ENCODE peak calls at places on chromosomes 16 and 17, in nine cellular contexts. One of them, this sample, is unnamed.

GRCh38 chr17:73118139-73118538 is 25.7 kb upstream of the SLC39A11 start:
- DNase-seq in thyroid gland: peak
- DNase-seq in cardiac muscle cell: no peak
- DNase-seq in transverse colon: no peak
- DNase-seq in right atrium auricular region: no peak
- DNase-seq in CD4-positive, alpha-beta T cell: no peak
- DNase-seq in PC-9: no peak
- DNase-seq in IMR-90: no peak
- DNase-seq in esophagus squamous epithelium: no peak
- DNase-seq in this sample: no peak

GRCh38 chr16:21263640-21264211 is 14.4 kb downstream of the CRYM start:
- DNase-seq in thyroid gland: no peak
- DNase-seq in cardiac muscle cell: peak
- DNase-seq in transverse colon: peak
- DNase-seq in right atrium auricular region: no peak
- DNase-seq in CD4-positive, alpha-beta T cell: no peak
- DNase-seq in PC-9: no peak
- DNase-seq in IMR-90: peak
- DNase-seq in esophagus squamous epithelium: no peak
- DNase-seq in this sample: no peak

GRCh38 chr16:81697321-81697885 is 81.7 kb upstream of the PLCG2 start:
- DNase-seq in thyroid gland: peak
- DNase-seq in cardiac muscle cell: peak
- DNase-seq in transverse colon: peak
- DNase-seq in right atrium auricular region: no peak
- DNase-seq in CD4-positive, alpha-beta T cell: no peak
- DNase-seq in PC-9: peak
- DNase-seq in IMR-90: peak
- DNase-seq in esophagus squamous epithelium: no peak
- DNase-seq in this sample: peak

GRCh38 chr16:55502801-55503366 is 6.0 kb upstream of the LPCAT2 start:
- DNase-seq in thyroid gland: peak
- DNase-seq in cardiac muscle cell: peak
- DNase-seq in transverse colon: peak
- DNase-seq in right atrium auricular region: peak
- DNase-seq in CD4-positive, alpha-beta T cell: no peak
- DNase-seq in PC-9: peak
- DNase-seq in IMR-90: peak
- DNase-seq in esophagus squamous epithelium: no peak
- DNase-seq in this sample: peak

GRCh38 chr16:20303012-20303411 is 24.3 kb downstream of the GP2 start:
- DNase-seq in thyroid gland: no peak
- DNase-seq in cardiac muscle cell: no peak
- DNase-seq in transverse colon: no peak
- DNase-seq in right atrium auricular region: no peak
- DNase-seq in CD4-positive, alpha-beta T cell: no peak
- DNase-seq in PC-9: no peak
- DNase-seq in IMR-90: no peak
- DNase-seq in esophagus squamous epithelium: no peak
- DNase-seq in this sample: no peak

GRCh38 chr16:83898463-83899271 is at the start of gene MLYCD:
- DNase-seq in thyroid gland: peak
- DNase-seq in cardiac muscle cell: peak
- DNase-seq in transverse colon: peak
- DNase-seq in right atrium auricular region: peak
- DNase-seq in CD4-positive, alpha-beta T cell: peak
- DNase-seq in PC-9: peak
- DNase-seq in IMR-90: peak
- DNase-seq in esophagus squamous epithelium: no peak
- DNase-seq in this sample: peak

GRCh38 chr17:58507123-58507634 is 7.3 kb downstream of the MTMR4 start:
- DNase-seq in thyroid gland: no peak
- DNase-seq in cardiac muscle cell: peak
- DNase-seq in transverse colon: no peak
- DNase-seq in right atrium auricular region: no peak
- DNase-seq in CD4-positive, alpha-beta T cell: no peak
- DNase-seq in PC-9: peak
- DNase-seq in IMR-90: no peak
- DNase-seq in esophagus squamous epithelium: no peak
- DNase-seq in this sample: peak

GRCh38 chr17:46894476-46895151 is 28.3 kb upstream of the GOSR2 start:
- DNase-seq in thyroid gland: no peak
- DNase-seq in cardiac muscle cell: peak
- DNase-seq in transverse colon: no peak
- DNase-seq in right atrium auricular region: no peak
- DNase-seq in CD4-positive, alpha-beta T cell: no peak
- DNase-seq in PC-9: no peak
- DNase-seq in IMR-90: no peak
- DNase-seq in esophagus squamous epithelium: no peak
- DNase-seq in this sample: no peak

GRCh38 chr16:1536601-1537000 is 3.1 kb downstream of the TMEM204 start:
- DNase-seq in thyroid gland: no peak
- DNase-seq in cardiac muscle cell: no peak
- DNase-seq in transverse colon: no peak
- DNase-seq in right atrium auricular region: no peak
- DNase-seq in CD4-positive, alpha-beta T cell: no peak
- DNase-seq in PC-9: no peak
- DNase-seq in IMR-90: no peak
- DNase-seq in esophagus squamous epithelium: no peak
- DNase-seq in this sample: no peak

GRCh38 chr16:4217246-4218131 is 24.4 kb downstream of the SRL start:
- DNase-seq in thyroid gland: peak
- DNase-seq in cardiac muscle cell: peak
- DNase-seq in transverse colon: peak
- DNase-seq in right atrium auricular region: peak
- DNase-seq in CD4-positive, alpha-beta T cell: no peak
- DNase-seq in PC-9: peak
- DNase-seq in IMR-90: peak
- DNase-seq in esophagus squamous epithelium: no peak
- DNase-seq in this sample: no peak

GRCh38 chr16:85083051-85083639 is 29.1 kb downstream of the CIBAR2 start:
- DNase-seq in thyroid gland: no peak
- DNase-seq in cardiac muscle cell: no peak
- DNase-seq in transverse colon: no peak
- DNase-seq in right atrium auricular region: no peak
- DNase-seq in CD4-positive, alpha-beta T cell: no peak
- DNase-seq in PC-9: no peak
- DNase-seq in IMR-90: peak
- DNase-seq in esophagus squamous epithelium: no peak
- DNase-seq in this sample: no peak

GRCh38 chr17:35432176-35433074 is at the start of gene SLFN12:
- DNase-seq in thyroid gland: peak
- DNase-seq in cardiac muscle cell: peak
- DNase-seq in transverse colon: peak
- DNase-seq in right atrium auricular region: peak
- DNase-seq in CD4-positive, alpha-beta T cell: peak
- DNase-seq in PC-9: peak
- DNase-seq in IMR-90: peak
- DNase-seq in esophagus squamous epithelium: no peak
- DNase-seq in this sample: peak

GRCh38 chr17:17988427-17988945 is 15.8 kb downstream of the DRC3 start:
- DNase-seq in thyroid gland: no peak
- DNase-seq in cardiac muscle cell: no peak
- DNase-seq in transverse colon: no peak
- DNase-seq in right atrium auricular region: no peak
- DNase-seq in CD4-positive, alpha-beta T cell: no peak
- DNase-seq in PC-9: no peak
- DNase-seq in IMR-90: no peak
- DNase-seq in esophagus squamous epithelium: no peak
- DNase-seq in this sample: no peak

GRCh38 chr17:72184805-72185204 is 64.0 kb downstream of the SOX9 start:
- DNase-seq in thyroid gland: peak
- DNase-seq in cardiac muscle cell: peak
- DNase-seq in transverse colon: no peak
- DNase-seq in right atrium auricular region: no peak
- DNase-seq in CD4-positive, alpha-beta T cell: no peak
- DNase-seq in PC-9: no peak
- DNase-seq in IMR-90: peak
- DNase-seq in esophagus squamous epithelium: no peak
- DNase-seq in this sample: no peak

GRCh38 chr17:1367351-1367745 is 32.7 kb downstream of the YWHAE start:
- DNase-seq in thyroid gland: no peak
- DNase-seq in cardiac muscle cell: peak
- DNase-seq in transverse colon: no peak
- DNase-seq in right atrium auricular region: no peak
- DNase-seq in CD4-positive, alpha-beta T cell: no peak
- DNase-seq in PC-9: no peak
- DNase-seq in IMR-90: peak
- DNase-seq in esophagus squamous epithelium: no peak
- DNase-seq in this sample: no peak

GRCh38 chr17:76567634-76568432 is 17.8 kb downstream of the ST6GALNAC2 start:
- DNase-seq in thyroid gland: peak
- DNase-seq in cardiac muscle cell: no peak
- DNase-seq in transverse colon: no peak
- DNase-seq in right atrium auricular region: no peak
- DNase-seq in CD4-positive, alpha-beta T cell: no peak
- DNase-seq in PC-9: no peak
- DNase-seq in IMR-90: no peak
- DNase-seq in esophagus squamous epithelium: no peak
- DNase-seq in this sample: no peak

GRCh38 chr16:4172070-4172469 is 55.8 kb upstream of the ADCY9 start:
- DNase-seq in thyroid gland: no peak
- DNase-seq in cardiac muscle cell: no peak
- DNase-seq in transverse colon: no peak
- DNase-seq in right atrium auricular region: no peak
- DNase-seq in CD4-positive, alpha-beta T cell: no peak
- DNase-seq in PC-9: no peak
- DNase-seq in IMR-90: peak
- DNase-seq in esophagus squamous epithelium: no peak
- DNase-seq in this sample: peak

GRCh38 chr16:54150861-54151260 is 135.7 kb downstream of the IRX3 start:
- DNase-seq in thyroid gland: no peak
- DNase-seq in cardiac muscle cell: no peak
- DNase-seq in transverse colon: no peak
- DNase-seq in right atrium auricular region: no peak
- DNase-seq in CD4-positive, alpha-beta T cell: no peak
- DNase-seq in PC-9: no peak
- DNase-seq in IMR-90: no peak
- DNase-seq in esophagus squamous epithelium: no peak
- DNase-seq in this sample: no peak

GRCh38 chr17:12422632-12423031 is 243.1 kb upstream of the MYOCD start:
- DNase-seq in thyroid gland: peak
- DNase-seq in cardiac muscle cell: no peak
- DNase-seq in transverse colon: peak
- DNase-seq in right atrium auricular region: no peak
- DNase-seq in CD4-positive, alpha-beta T cell: no peak
- DNase-seq in PC-9: no peak
- DNase-seq in IMR-90: no peak
- DNase-seq in esophagus squamous epithelium: no peak
- DNase-seq in this sample: no peak

GRCh38 chr17:2388705-2389099 is 12.2 kb downstream of the MNT start:
- DNase-seq in thyroid gland: no peak
- DNase-seq in cardiac muscle cell: no peak
- DNase-seq in transverse colon: no peak
- DNase-seq in right atrium auricular region: no peak
- DNase-seq in CD4-positive, alpha-beta T cell: no peak
- DNase-seq in PC-9: no peak
- DNase-seq in IMR-90: no peak
- DNase-seq in esophagus squamous epithelium: no peak
- DNase-seq in this sample: no peak

GRCh38 chr17:40310882-40311391 is 2.0 kb downstream of the RARA start:
- DNase-seq in thyroid gland: peak
- DNase-seq in cardiac muscle cell: no peak
- DNase-seq in transverse colon: no peak
- DNase-seq in right atrium auricular region: no peak
- DNase-seq in CD4-positive, alpha-beta T cell: no peak
- DNase-seq in PC-9: no peak
- DNase-seq in IMR-90: no peak
- DNase-seq in esophagus squamous epithelium: no peak
- DNase-seq in this sample: no peak
- H3K27ac ChIP-seq in thyroid gland: peak
- H3K27ac ChIP-seq in cardiac muscle cell: peak
- H3K27ac ChIP-seq in transverse colon: peak
- H3K27ac ChIP-seq in right atrium auricular region: peak
- H3K27ac ChIP-seq in CD4-positive, alpha-beta T cell: no peak
- H3K27ac ChIP-seq in PC-9: peak
- H3K27ac ChIP-seq in IMR-90: no peak
- H3K27ac ChIP-seq in esophagus squamous epithelium: peak
- H3K27ac ChIP-seq in this sample: no peak

DNA sequence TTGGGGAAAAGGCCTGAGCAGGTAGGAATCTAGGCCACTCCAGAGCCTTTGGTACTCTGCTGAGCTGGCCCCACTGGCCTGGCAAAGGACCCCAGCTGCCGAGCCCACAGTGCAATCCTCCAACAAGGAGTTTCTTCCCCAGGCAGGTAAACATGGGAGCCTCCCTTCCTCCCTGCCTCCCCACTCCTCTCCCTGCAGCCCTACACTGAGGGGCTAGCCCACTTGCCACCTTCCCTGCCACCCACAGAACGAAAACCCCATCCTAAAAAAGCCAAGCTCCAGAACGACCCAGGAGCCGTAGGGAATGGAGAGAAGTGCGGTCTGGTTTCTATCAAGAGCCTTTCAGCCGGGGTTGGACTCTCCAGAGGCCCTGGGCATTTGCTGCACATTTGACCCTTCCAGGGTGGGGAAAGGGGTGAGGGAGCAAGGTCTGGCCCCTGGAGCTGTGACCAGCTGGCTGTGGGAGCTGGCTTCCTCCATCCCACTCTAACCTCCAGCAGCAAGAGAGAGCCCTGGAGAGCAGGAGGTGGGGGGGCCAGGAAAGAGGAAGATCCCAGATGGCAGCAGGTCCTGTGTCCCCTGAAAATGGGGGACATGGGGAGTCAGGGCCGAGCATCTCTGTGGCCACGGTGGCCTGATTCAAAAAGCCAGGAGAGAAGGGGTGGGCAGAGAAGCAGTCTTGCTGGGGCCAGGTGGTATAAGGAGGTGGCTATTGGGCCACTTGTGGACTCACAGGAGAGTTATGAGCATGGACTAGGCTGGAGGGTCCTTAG is 1.3 kb downstream of the HID1 start:
- DNase-seq in thyroid gland: no peak
- DNase-seq in cardiac muscle cell: no peak
- DNase-seq in transverse colon: no peak
- DNase-seq in right atrium auricular region: no peak
- DNase-seq in CD4-positive, alpha-beta T cell: no peak
- DNase-seq in PC-9: no peak
- DNase-seq in IMR-90: no peak
- DNase-seq in esophagus squamous epithelium: no peak
- DNase-seq in this sample: no peak
- H3K27ac ChIP-seq in thyroid gland: peak
- H3K27ac ChIP-seq in cardiac muscle cell: peak
- H3K27ac ChIP-seq in transverse colon: peak
- H3K27ac ChIP-seq in right atrium auricular region: peak
- H3K27ac ChIP-seq in CD4-positive, alpha-beta T cell: no peak
- H3K27ac ChIP-seq in PC-9: no peak
- H3K27ac ChIP-seq in IMR-90: no peak
- H3K27ac ChIP-seq in esophagus squamous epithelium: peak
- H3K27ac ChIP-seq in this sample: no peak

GRCh38 chr16:13436641-13437423 is 483.1 kb upstream of the ERCC4 start:
- DNase-seq in thyroid gland: no peak
- DNase-seq in cardiac muscle cell: no peak
- DNase-seq in transverse colon: no peak
- DNase-seq in right atrium auricular region: no peak
- DNase-seq in CD4-positive, alpha-beta T cell: no peak
- DNase-seq in PC-9: peak
- DNase-seq in IMR-90: no peak
- DNase-seq in esophagus squamous epithelium: no peak
- DNase-seq in this sample: no peak
- H3K27ac ChIP-seq in thyroid gland: no peak
- H3K27ac ChIP-seq in cardiac muscle cell: no peak
- H3K27ac ChIP-seq in transverse colon: no peak
- H3K27ac ChIP-seq in right atrium auricular region: no peak
- H3K27ac ChIP-seq in CD4-positive, alpha-beta T cell: no peak
- H3K27ac ChIP-seq in PC-9: no peak
- H3K27ac ChIP-seq in IMR-90: no peak
- H3K27ac ChIP-seq in esophagus squamous epithelium: no peak
- H3K27ac ChIP-seq in this sample: no peak

GRCh38 chr16:67185866-67186134 is 2.0 kb upstream of the MATCAP1 start:
- DNase-seq in thyroid gland: no peak
- DNase-seq in cardiac muscle cell: no peak
- DNase-seq in transverse colon: no peak
- DNase-seq in right atrium auricular region: no peak
- DNase-seq in CD4-positive, alpha-beta T cell: no peak
- DNase-seq in PC-9: no peak
- DNase-seq in IMR-90: no peak
- DNase-seq in esophagus squamous epithelium: no peak
- DNase-seq in this sample: no peak
- H3K27ac ChIP-seq in thyroid gland: no peak
- H3K27ac ChIP-seq in cardiac muscle cell: no peak
- H3K27ac ChIP-seq in transverse colon: no peak
- H3K27ac ChIP-seq in right atrium auricular region: no peak
- H3K27ac ChIP-seq in CD4-positive, alpha-beta T cell: no peak
- H3K27ac ChIP-seq in PC-9: no peak
- H3K27ac ChIP-seq in IMR-90: no peak
- H3K27ac ChIP-seq in esophagus squamous epithelium: no peak
- H3K27ac ChIP-seq in this sample: no peak

This sample was measured in brain microvascular endothelial cell.